ENCODE peak calls at places on chromosomes 6 and 20, in five cellular contexts. One of them, this sample, is unnamed.

GRCh38 chr6:32109765-32110160 is 625 bp upstream of the TNXB start:
- DNase-seq in heart left ventricle: no peak
- DNase-seq in lower leg skin: no peak
- DNase-seq in A549: no peak
- DNase-seq in transverse colon: no peak
- DNase-seq in this sample: no peak

GRCh38 chr20:23305098-23305497 is 45.5 kb upstream of the NXT1 start:
- DNase-seq in heart left ventricle: no peak
- DNase-seq in lower leg skin: no peak
- DNase-seq in A549: no peak
- DNase-seq in transverse colon: no peak
- DNase-seq in this sample: no peak

GRCh38 chr6:166958926-166959861 is 2.8 kb upstream of the RNASET2 start:
- DNase-seq in heart left ventricle: no peak
- DNase-seq in lower leg skin: peak
- DNase-seq in A549: no peak
- DNase-seq in transverse colon: peak
- DNase-seq in this sample: peak

GRCh38 chr20:53688085-53688484 is 94.4 kb upstream of the ZNF217 start:
- DNase-seq in heart left ventricle: no peak
- DNase-seq in lower leg skin: no peak
- DNase-seq in A549: no peak
- DNase-seq in transverse colon: no peak
- DNase-seq in this sample: no peak

GRCh38 chr6:41757931-41758640 is 10.9 kb upstream of the PGC start:
- DNase-seq in heart left ventricle: no peak
- DNase-seq in lower leg skin: no peak
- DNase-seq in A549: no peak
- DNase-seq in transverse colon: no peak
- DNase-seq in this sample: no peak

GRCh38 chr20:46164166-46164565 is 46.1 kb downstream of the CD40 start:
- DNase-seq in heart left ventricle: no peak
- DNase-seq in lower leg skin: no peak
- DNase-seq in A549: no peak
- DNase-seq in transverse colon: no peak
- DNase-seq in this sample: no peak

GRCh38 chr20:3420211-3420707 is 12.8 kb upstream of the DNAAF9 start:
- DNase-seq in heart left ventricle: peak
- DNase-seq in lower leg skin: peak
- DNase-seq in A549: no peak
- DNase-seq in transverse colon: peak
- DNase-seq in this sample: no peak

GRCh38 chr20:36644032-36644712 is 1.8 kb downstream of the SLA2 start:
- DNase-seq in heart left ventricle: no peak
- DNase-seq in lower leg skin: no peak
- DNase-seq in A549: no peak
- DNase-seq in transverse colon: peak
- DNase-seq in this sample: no peak

GRCh38 chr20:58889334-58890072 is 37.0 kb downstream of the GNAS start:
- DNase-seq in heart left ventricle: no peak
- DNase-seq in lower leg skin: no peak
- DNase-seq in A549: no peak
- DNase-seq in transverse colon: no peak
- DNase-seq in this sample: peak

GRCh38 chr20:59005523-59006166 is 1.4 kb downstream of the CTSZ start:
- DNase-seq in heart left ventricle: no peak
- DNase-seq in lower leg skin: peak
- DNase-seq in A549: no peak
- DNase-seq in transverse colon: no peak
- DNase-seq in this sample: no peak

GRCh38 chr20:53595018-53595378 is 1.4 kb upstream of the ZNF217 start:
- DNase-seq in heart left ventricle: no peak
- DNase-seq in lower leg skin: no peak
- DNase-seq in A549: no peak
- DNase-seq in transverse colon: no peak
- DNase-seq in this sample: no peak

GRCh38 chr20:878511-879307 is 37.4 kb downstream of the ANGPT4 start:
- DNase-seq in heart left ventricle: no peak
- DNase-seq in lower leg skin: peak
- DNase-seq in A549: peak
- DNase-seq in transverse colon: no peak
- DNase-seq in this sample: peak

GRCh38 chr20:19120569-19120968 is 91.9 kb upstream of the SLC24A3 start:
- DNase-seq in heart left ventricle: no peak
- DNase-seq in lower leg skin: no peak
- DNase-seq in A549: no peak
- DNase-seq in transverse colon: no peak
- DNase-seq in this sample: no peak

GRCh38 chr6:113642714-113643442 is 214.3 kb upstream of the MARCKS start:
- DNase-seq in heart left ventricle: peak
- DNase-seq in lower leg skin: no peak
- DNase-seq in A549: peak
- DNase-seq in transverse colon: peak
- DNase-seq in this sample: peak

GRCh38 chr6:112429226-112429625 is 82.1 kb downstream of the RFPL4B start:
- DNase-seq in heart left ventricle: no peak
- DNase-seq in lower leg skin: no peak
- DNase-seq in A549: no peak
- DNase-seq in transverse colon: no peak
- DNase-seq in this sample: no peak

GRCh38 chr20:11159728-11160127 is 485.9 kb upstream of the JAG1 start:
- DNase-seq in heart left ventricle: no peak
- DNase-seq in lower leg skin: no peak
- DNase-seq in A549: no peak
- DNase-seq in transverse colon: peak
- DNase-seq in this sample: no peak

GRCh38 chr20:62805365-62805710 is 703 bp downstream of the OGFR start:
- DNase-seq in heart left ventricle: no peak
- DNase-seq in lower leg skin: no peak
- DNase-seq in A549: no peak
- DNase-seq in transverse colon: no peak
- DNase-seq in this sample: peak

GRCh38 chr6:88989215-88989614 is 25.8 kb upstream of the RNGTT start:
- DNase-seq in heart left ventricle: no peak
- DNase-seq in lower leg skin: no peak
- DNase-seq in A549: no peak
- DNase-seq in transverse colon: no peak
- DNase-seq in this sample: no peak

GRCh38 chr20:689947-690346 is 14.3 kb upstream of the SCRT2 start:
- DNase-seq in heart left ventricle: no peak
- DNase-seq in lower leg skin: no peak
- DNase-seq in A549: no peak
- DNase-seq in transverse colon: no peak
- DNase-seq in this sample: no peak

GRCh38 chr20:5703542-5704215 is 46.5 kb upstream of the SHLD1 start:
- DNase-seq in heart left ventricle: no peak
- DNase-seq in lower leg skin: no peak
- DNase-seq in A549: no peak
- DNase-seq in transverse colon: no peak
- DNase-seq in this sample: no peak

GRCh38 chr6:119012521-119012920 is 65.9 kb downstream of the FAM184A start:
- DNase-seq in heart left ventricle: no peak
- DNase-seq in lower leg skin: no peak
- DNase-seq in A549: no peak
- DNase-seq in transverse colon: no peak
- DNase-seq in this sample: no peak

GRCh38 chr6:155187994-155188706 is 75.7 kb upstream of the CLDN20 start:
- DNase-seq in heart left ventricle: no peak
- DNase-seq in lower leg skin: no peak
- DNase-seq in A549: no peak
- DNase-seq in transverse colon: no peak
- DNase-seq in this sample: no peak

GRCh38 chr6:11009353-11009752 is 34.8 kb downstream of the ELOVL2 start:
- DNase-seq in heart left ventricle: no peak
- DNase-seq in lower leg skin: no peak
- DNase-seq in A549: no peak
- DNase-seq in transverse colon: no peak
- DNase-seq in this sample: no peak

GRCh38 chr6:139407718-139408222 is 33.3 kb upstream of the CITED2 start:
- DNase-seq in heart left ventricle: no peak
- DNase-seq in lower leg skin: no peak
- DNase-seq in A549: no peak
- DNase-seq in transverse colon: no peak
- DNase-seq in this sample: no peak

GRCh38 chr20:57190536-57191265 is 75.7 kb downstream of the BMP7 start:
- DNase-seq in heart left ventricle: no peak
- DNase-seq in lower leg skin: no peak
- DNase-seq in A549: no peak
- DNase-seq in transverse colon: no peak
- DNase-seq in this sample: no peak

GRCh38 chr6:152794696-152795095 is 44.1 kb downstream of the VIP start:
- DNase-seq in heart left ventricle: no peak
- DNase-seq in lower leg skin: no peak
- DNase-seq in A549: no peak
- DNase-seq in transverse colon: no peak
- DNase-seq in this sample: no peak

GRCh38 chr6:109318328-109318876 is 63.9 kb downstream of the CD164 start:
- DNase-seq in heart left ventricle: no peak
- DNase-seq in lower leg skin: no peak
- DNase-seq in A549: no peak
- DNase-seq in transverse colon: peak
- DNase-seq in this sample: no peak

GRCh38 chr6:69232506-69233194 is 564.2 kb downstream of the LMBRD1 start:
- DNase-seq in heart left ventricle: peak
- DNase-seq in lower leg skin: no peak
- DNase-seq in A549: peak
- DNase-seq in transverse colon: peak
- DNase-seq in this sample: peak

GRCh38 chr6:73695619-73696421 is at the start of gene CD109:
- DNase-seq in heart left ventricle: peak
- DNase-seq in lower leg skin: peak
- DNase-seq in A549: peak
- DNase-seq in transverse colon: peak
- DNase-seq in this sample: peak

GRCh38 chr20:62066983-62067433 is 1.3 kb upstream of the TAF4 start:
- DNase-seq in heart left ventricle: no peak
- DNase-seq in lower leg skin: no peak
- DNase-seq in A549: no peak
- DNase-seq in transverse colon: peak
- DNase-seq in this sample: peak

DNA sequence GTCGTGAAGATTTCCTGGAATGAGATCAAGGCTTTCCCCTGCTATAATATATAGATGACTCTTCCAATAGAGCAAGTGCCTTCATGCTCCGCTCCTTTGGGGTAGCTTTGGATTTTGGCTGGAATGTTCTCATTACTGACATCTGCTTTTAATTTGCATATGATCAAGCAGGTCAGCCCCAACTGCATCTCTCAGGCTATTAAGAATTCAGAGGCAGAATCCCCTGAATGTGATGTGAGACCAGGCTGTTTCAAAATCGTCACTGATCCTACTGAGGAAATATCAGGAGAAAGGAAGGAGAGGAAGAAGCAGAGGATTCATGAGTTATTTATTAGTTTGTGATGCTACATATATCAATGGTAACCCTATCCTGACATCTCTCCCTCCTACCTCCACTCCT is 47.6 kb upstream of the FUCA2 start:
- DNase-seq in heart left ventricle: no peak
- DNase-seq in lower leg skin: no peak
- DNase-seq in A549: no peak
- DNase-seq in transverse colon: no peak
- DNase-seq in this sample: no peak
- TF ChIP-seq POLR2A in heart left ventricle: no peak
- TF ChIP-seq POLR2A in lower leg skin: no peak
- TF ChIP-seq POLR2A in A549: no peak
- TF ChIP-seq POLR2A in transverse colon: no peak
- TF ChIP-seq POLR2A in this sample: no peak

GRCh38 chr20:63982937-63983336 is 2.0 kb downstream of the PRPF6 start:
- DNase-seq in heart left ventricle: no peak
- DNase-seq in lower leg skin: no peak
- DNase-seq in A549: no peak
- DNase-seq in transverse colon: no peak
- DNase-seq in this sample: no peak

GRCh38 chr20:63980317-63980805 is 571 bp upstream of the PRPF6 start:
- DNase-seq in heart left ventricle: no peak
- DNase-seq in lower leg skin: no peak
- DNase-seq in A549: no peak
- DNase-seq in transverse colon: no peak
- DNase-seq in this sample: no peak

GRCh38 chr20:63979549-63980316 is at the start of gene SAMD10:
- DNase-seq in heart left ventricle: no peak
- DNase-seq in lower leg skin: no peak
- DNase-seq in A549: no peak
- DNase-seq in transverse colon: peak
- DNase-seq in this sample: peak

GRCh38 chr20:63979221-63979548 is 257 bp downstream of the SAMD10 start:
- DNase-seq in heart left ventricle: no peak
- DNase-seq in lower leg skin: no peak
- DNase-seq in A549: no peak
- DNase-seq in transverse colon: no peak
- DNase-seq in this sample: no peak

GRCh38 chr20:63980806-63981728 is at the start of gene PRPF6:
- DNase-seq in heart left ventricle: peak
- DNase-seq in lower leg skin: peak
- DNase-seq in A549: peak
- DNase-seq in transverse colon: peak
- DNase-seq in this sample: peak
- TF ChIP-seq POLR2A in heart left ventricle: no peak
- TF ChIP-seq POLR2A in lower leg skin: peak
- TF ChIP-seq POLR2A in A549: peak
- TF ChIP-seq POLR2A in transverse colon: peak
- TF ChIP-seq POLR2A in this sample: peak

GRCh38 chr6:37205189-37205996 is 35.4 kb downstream of the PIM1 start:
- DNase-seq in heart left ventricle: no peak
- DNase-seq in lower leg skin: peak
- DNase-seq in A549: no peak
- DNase-seq in transverse colon: no peak
- DNase-seq in this sample: peak
- TF ChIP-seq POLR2A in heart left ventricle: no peak
- TF ChIP-seq POLR2A in lower leg skin: no peak
- TF ChIP-seq POLR2A in A549: no peak
- TF ChIP-seq POLR2A in transverse colon: no peak
- TF ChIP-seq POLR2A in this sample: peak

DNA sequence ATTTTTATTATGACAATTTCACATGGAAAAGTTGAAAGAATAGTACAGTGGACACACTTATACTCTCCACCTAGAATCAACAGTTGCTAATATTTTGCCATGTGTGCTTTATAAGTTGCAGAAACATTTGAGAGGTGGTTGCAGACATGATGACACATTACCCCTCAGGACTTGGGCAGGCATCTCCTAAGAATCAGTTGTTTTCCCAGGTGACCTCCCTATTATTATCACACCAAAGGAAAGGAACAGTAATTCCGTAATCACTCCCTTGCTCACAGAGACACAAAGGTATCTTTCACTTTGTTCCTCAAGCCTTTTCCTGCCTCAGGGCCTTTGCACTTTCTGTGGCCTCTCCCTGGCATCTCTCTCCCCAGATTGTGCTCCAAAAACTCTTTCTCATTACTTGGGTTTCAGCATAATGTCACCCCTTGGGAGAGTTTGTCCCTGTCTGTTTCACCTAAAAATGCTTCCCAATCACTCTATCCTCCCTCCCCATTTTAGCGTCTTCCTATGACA is 5.9 kb upstream of the SULF2 start:
- DNase-seq in heart left ventricle: no peak
- DNase-seq in lower leg skin: no peak
- DNase-seq in A549: no peak
- DNase-seq in transverse colon: no peak
- DNase-seq in this sample: no peak
- TF ChIP-seq POLR2A in heart left ventricle: no peak
- TF ChIP-seq POLR2A in lower leg skin: no peak
- TF ChIP-seq POLR2A in A549: no peak
- TF ChIP-seq POLR2A in transverse colon: no peak
- TF ChIP-seq POLR2A in this sample: no peak

GRCh38 chr20:17710379-17711305 is 10.9 kb downstream of the BANF2 start:
- DNase-seq in heart left ventricle: peak
- DNase-seq in lower leg skin: no peak
- DNase-seq in A549: no peak
- DNase-seq in transverse colon: peak
- DNase-seq in this sample: no peak
- TF ChIP-seq POLR2A in heart left ventricle: no peak
- TF ChIP-seq POLR2A in lower leg skin: no peak
- TF ChIP-seq POLR2A in A549: no peak
- TF ChIP-seq POLR2A in transverse colon: no peak
- TF ChIP-seq POLR2A in this sample: no peak